ENCODE peak calls at places on chromosomes 6 and 20, in six cellular contexts. N, U, D, Y, C and G are unnamed samples.

GRCh38 chr6:154403803-154404202 is 47.2 kb upstream of the IPCEF1 start:
- DNase-seq in C (no peak), Y (no peak), U (no peak), N (no peak), D (peak), G (no peak)

GRCh38 chr6:44133003-44133931 is 5.9 kb downstream of the TMEM63B start:
- DNase-seq in D (peak), N (no peak), C (no peak), U (peak), Y (peak), G (peak)

GRCh38 chr6:101398716-101399626 is 5.5 kb downstream of the GRIK2 start:
- DNase-seq in U (no peak), Y (peak), D (no peak), C (no peak), N (no peak), G (no peak)

GRCh38 chr6:452301-453067 is 60.9 kb downstream of the IRF4 start:
- DNase-seq in Y (no peak), N (no peak), D (peak), U (no peak), C (no peak), G (no peak)

GRCh38 chr20:33165416-33166055 is 2.4 kb upstream of the BPIFA2 start:
- DNase-seq in U (no peak), Y (no peak), C (no peak), N (no peak), D (peak), G (no peak)

GRCh38 chr6:135144678-135145508 is 36.2 kb upstream of the MYB start:
- DNase-seq in C (no peak), Y (no peak), N (no peak), D (peak), U (no peak), G (no peak)

GRCh38 chr6:132214716-132215115 is 186.6 kb downstream of the MOXD1 start:
- DNase-seq in U (no peak), D (no peak), N (no peak), C (no peak), Y (no peak), G (no peak)

GRCh38 chr6:136921936-136922679 is at the start of gene SLC35D3:
- DNase-seq in C (no peak), U (no peak), D (peak), Y (peak), N (no peak), G (peak)

GRCh38 chr20:64079273-64080012 is at the start of gene RGS19:
- DNase-seq in N (peak), U (peak), C (peak), Y (peak), D (peak), G (peak)

GRCh38 chr6:156053626-156054025 is 598.0 kb upstream of the NOX3 start:
- DNase-seq in C (no peak), D (no peak), Y (no peak), U (no peak), N (no peak), G (no peak)

GRCh38 chr6:44142835-44143234 is 15.5 kb downstream of the TMEM63B start:
- DNase-seq in C (no peak), N (no peak), Y (no peak), U (no peak), D (no peak), G (no peak)

GRCh38 chr20:62587757-62588402 is 54.4 kb upstream of the SLCO4A1 start:
- DNase-seq in N (no peak), Y (no peak), C (no peak), U (peak), D (no peak), G (no peak)

GRCh38 chr6:124800222-124800621 is 162.0 kb upstream of the RNF217 start:
- DNase-seq in C (no peak), U (no peak), N (no peak), Y (peak), D (no peak), G (no peak)

GRCh38 chr6:125994659-125995488 is 8.5 kb downstream of the TRMT11 start:
- DNase-seq in C (no peak), D (no peak), U (no peak), N (no peak), Y (no peak), G (no peak)

GRCh38 chr6:28725890-28726348 is 197.9 kb downstream of the TRIM27 start:
- DNase-seq in Y (peak), C (no peak), N (no peak), U (no peak), D (peak), G (no peak)

GRCh38 chr6:80029442-80029841 is 25.0 kb downstream of the TTK start:
- DNase-seq in U (no peak), C (no peak), D (no peak), N (no peak), Y (no peak), G (no peak)

GRCh38 chr20:44019638-44020335 is 105.1 kb downstream of the TOX2 start:
- DNase-seq in Y (peak), U (no peak), D (no peak), N (no peak), C (no peak), G (no peak)

GRCh38 chr6:138682722-138683521 is 90.6 kb upstream of the CCDC28A start:
- DNase-seq in D (peak), U (no peak), Y (peak), C (no peak), N (no peak), G (no peak)

GRCh38 chr6:164072240-164072666 is 657.7 kb downstream of the QKI start:
- DNase-seq in C (no peak), Y (no peak), D (no peak), U (no peak), N (no peak), G (no peak)

GRCh38 chr20:56957737-56958553 is 308.5 kb downstream of the BMP7 start:
- DNase-seq in N (no peak), C (no peak), D (no peak), U (no peak), Y (peak), G (peak)

GRCh38 chr6:120129228-120129627 is 779.7 kb upstream of the MAN1A1 start:
- DNase-seq in Y (no peak), C (no peak), N (no peak), D (no peak), U (no peak), G (no peak)

GRCh38 chr20:1979116-1979778 is 14.6 kb downstream of the PDYN start:
- DNase-seq in Y (no peak), C (no peak), D (no peak), U (no peak), N (no peak), G (no peak)

GRCh38 chr6:44269921-44270525 is at the start of gene TMEM151B:
- DNase-seq in D (no peak), C (no peak), U (no peak), N (no peak), Y (no peak), G (no peak)